ENCODE peak calls at places on chromosomes 4 and X, in four cellular contexts. E is A549; Q is CD8-positive, alpha-beta T cell; C is tibial artery. F is an unnamed sample. For H3K4me1, the result is how much of the 10 kb centered on the place peaks cover.

GRCh38 chr4:151117371-151117962 is 18.0 kb downstream of the RPS3A start:
- DNase-seq in E (peak), Q (no peak), C (no peak), F (no peak)

GRCh38 chrX:34813618-34814017 is 129.0 kb upstream of the FAM47B start:
- DNase-seq in Q (no peak), E (no peak), C (no peak), F (no peak)

GRCh38 chr4:74206088-74206826 is 48.3 kb downstream of the MTHFD2L start:
- DNase-seq in E (no peak), Q (no peak), C (no peak), F (no peak)

GRCh38 chr4:17163156-17163555 is 264.7 kb upstream of the LDB2 start:
- DNase-seq in C (no peak), E (no peak), Q (no peak), F (no peak)

GRCh38 chr4:102525099-102525498 is 23.9 kb downstream of the NFKB1 start:
- DNase-seq in Q (no peak), C (no peak), E (no peak), F (no peak)

GRCh38 chrX:56802921-56803848 is 74.1 kb downstream of the NBDY start:
- DNase-seq in E (no peak), Q (no peak), C (no peak), F (no peak)

GRCh38 chrX:123217077-123217476 is 33.0 kb downstream of the GRIA3 start:
- DNase-seq in C (peak), Q (no peak), E (no peak), F (no peak)

GRCh38 chrX:18353931-18354368 is 538 bp downstream of the SCML2 start:
- DNase-seq in Q (no peak), C (no peak), E (peak), F (no peak)

GRCh38 chr4:114015444-114015899 is 36.0 kb upstream of the ARSJ start:
- DNase-seq in Q (no peak), E (peak), C (no peak), F (no peak)

GRCh38 chr4:75376543-75376942 is 137.7 kb downstream of the RCHY1 start:
- DNase-seq in C (no peak), E (no peak), Q (no peak), F (no peak)

GRCh38 chr4:10096201-10096975 is 20.2 kb downstream of the WDR1 start:
- DNase-seq in E (peak), Q (peak), C (peak), F (peak)

GRCh38 chr4:147760695-147761094 is 28.8 kb downstream of the ARHGAP10 start:
- DNase-seq in E (no peak), Q (no peak), C (peak), F (no peak)

GRCh38 chr4:160848901-160849735 is 1314.7 kb downstream of the FSTL5 start:
- DNase-seq in E (no peak), C (no peak), Q (no peak), F (no peak)

GRCh38 chrX:139889760-139890159 is 43.1 kb downstream of the ATP11C start:
- DNase-seq in C (no peak), E (no peak), Q (no peak), F (no peak)

DNA sequence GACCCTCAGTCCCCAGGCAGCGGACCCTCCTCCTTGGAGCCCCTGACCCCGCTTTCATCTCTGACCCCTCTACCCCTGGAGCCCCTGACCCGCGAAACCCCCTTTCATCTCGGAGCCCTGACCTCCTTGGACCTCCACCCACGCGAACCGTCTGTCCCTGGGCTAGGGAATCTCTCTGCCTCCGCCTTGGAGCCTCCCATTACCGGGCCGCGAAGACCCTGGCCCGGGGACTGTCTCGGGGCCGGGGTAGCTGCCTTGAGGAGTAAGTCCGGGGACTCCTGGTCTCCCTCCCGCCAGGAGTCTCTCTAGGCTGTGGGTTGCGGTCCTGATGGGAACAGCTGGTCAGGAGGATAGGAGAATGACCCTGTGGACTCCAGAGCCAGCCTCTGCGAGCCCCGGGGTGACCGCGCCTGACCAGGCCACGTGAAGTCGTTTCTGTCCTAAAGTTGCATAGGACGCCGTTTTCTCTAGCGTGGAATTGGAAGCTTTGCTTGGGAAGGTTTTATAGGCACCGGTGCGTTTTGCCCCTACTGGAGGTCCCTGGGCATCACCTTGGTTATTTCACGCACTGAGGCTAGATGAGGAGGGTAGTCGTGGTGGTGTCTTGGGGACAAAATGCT is 824 bp downstream of the TBC1D14 start:
- DNase-seq in C (no peak), Q (no peak), E (peak), F (no peak)
- TF ChIP-seq CTCF in C (no peak), Q (peak), E (no peak), F (no peak)

GRCh38 chr4:123588631-123589223 is 192.1 kb downstream of the SPRY1 start:
- DNase-seq in C (peak), E (peak), Q (no peak), F (no peak)
- H3K4me3 ChIP-seq in C (peak), E (peak), Q (no peak), F (no peak)

GRCh38 chrX:1518512-1518911 is 18.5 kb downstream of the P2RY8 start:
- DNase-seq in C (no peak), Q (no peak), E (no peak), F (no peak)
- H3K4me1 ChIP-seq in C (under half), Q (under half), E (under half), F (under half)

GRCh38 chr4:145061325-145061920 is 36.6 kb downstream of the ANAPC10 start:
- DNase-seq in C (no peak), E (no peak), Q (no peak), F (no peak)
- TF ChIP-seq CTCF in C (peak), E (peak), Q (peak), F (peak)

DNA sequence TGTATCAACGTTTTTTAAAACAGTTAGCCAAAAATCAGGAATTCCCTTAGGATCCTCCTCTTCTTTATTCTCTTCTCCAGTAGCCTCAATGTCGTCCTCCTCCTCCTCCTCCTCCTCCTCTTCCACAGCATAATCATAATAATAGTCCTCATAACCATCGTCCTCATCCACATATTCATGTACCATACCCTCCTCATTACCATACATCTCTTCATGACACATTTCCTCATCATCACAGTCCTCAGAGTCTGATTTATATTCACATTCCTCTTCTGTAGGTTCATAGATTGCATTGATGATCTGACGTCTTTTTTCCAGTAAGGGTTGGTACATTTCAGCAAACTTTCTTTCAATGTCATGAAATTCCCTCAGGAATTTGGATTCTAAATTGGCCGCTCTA is 917 bp downstream of the NAP1L2 start:
- DNase-seq in Q (no peak), E (no peak), C (no peak), F (no peak)
- H3K4me3 ChIP-seq in Q (peak), E (peak), C (peak), F (no peak)

GRCh38 chr4:72318771-72319170 is 250.2 kb downstream of the ADAMTS3 start:
- DNase-seq in Q (no peak), C (no peak), E (no peak), F (no peak)
- H3K4me1 ChIP-seq in Q (under half), C (under half), E (under half), F (under half)

DNA sequence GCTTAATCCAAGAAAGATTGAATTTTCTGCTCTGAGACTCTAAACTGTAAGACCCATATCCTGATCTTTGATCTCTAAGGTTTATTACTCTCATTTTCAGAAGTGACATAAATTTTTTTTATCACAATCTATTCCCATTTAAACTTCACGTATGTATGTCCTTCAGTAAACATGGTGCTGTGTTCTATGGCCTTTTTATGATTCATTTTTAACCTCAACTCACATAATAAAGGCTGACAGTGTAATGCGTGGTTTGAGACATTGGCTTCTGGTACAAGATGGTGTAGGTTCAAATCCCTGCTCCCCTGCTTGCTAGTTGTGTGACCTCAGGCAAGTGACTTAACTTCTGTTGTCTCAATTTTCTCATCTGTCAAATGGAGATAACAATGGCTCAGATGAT is 306.0 kb upstream of the AADAT start:
- DNase-seq in C (no peak), E (no peak), Q (no peak), F (no peak)
- TF ChIP-seq CTCF in C (no peak), E (no peak), Q (no peak), F (no peak)